ENCODE peak calls at places on chromosomes 12 and 14, in eight cellular contexts. One of them, this sample, is unnamed.

GRCh38 chr14:86402547-86402946 is 872.6 kb downstream of the FLRT2 start:
- DNase-seq in CD4-positive, CD25-positive, alpha-beta regulatory T cell: no peak
- DNase-seq in ovary: no peak
- DNase-seq in astrocyte: no peak
- DNase-seq in uterus: no peak
- DNase-seq in psoas muscle: no peak
- DNase-seq in tibial artery: no peak
- DNase-seq in neuronal stem cell: no peak
- DNase-seq in this sample: no peak

GRCh38 chr14:64704743-64705405 is 650 bp downstream of the PLEKHG3 start:
- DNase-seq in CD4-positive, CD25-positive, alpha-beta regulatory T cell: no peak
- DNase-seq in ovary: peak; percentile 70
- DNase-seq in astrocyte: no peak
- DNase-seq in uterus: peak; percentile 31
- DNase-seq in psoas muscle: peak; percentile 37
- DNase-seq in tibial artery: peak; percentile 46
- DNase-seq in neuronal stem cell: no peak
- DNase-seq in this sample: peak; percentile 75

GRCh38 chr14:36785511-36785910 is 123.9 kb downstream of the PAX9 start:
- DNase-seq in CD4-positive, CD25-positive, alpha-beta regulatory T cell: no peak
- DNase-seq in ovary: no peak
- DNase-seq in astrocyte: no peak
- DNase-seq in uterus: no peak
- DNase-seq in psoas muscle: no peak
- DNase-seq in tibial artery: no peak
- DNase-seq in neuronal stem cell: no peak
- DNase-seq in this sample: no peak

GRCh38 chr12:116879509-116880212 is 1.6 kb downstream of the HRK start:
- DNase-seq in CD4-positive, CD25-positive, alpha-beta regulatory T cell: no peak
- DNase-seq in ovary: no peak
- DNase-seq in astrocyte: no peak
- DNase-seq in uterus: no peak
- DNase-seq in psoas muscle: no peak
- DNase-seq in tibial artery: no peak
- DNase-seq in neuronal stem cell: no peak
- DNase-seq in this sample: no peak

GRCh38 chr12:30624009-30624408 is 71.7 kb downstream of the IPO8 start:
- DNase-seq in CD4-positive, CD25-positive, alpha-beta regulatory T cell: no peak
- DNase-seq in ovary: no peak
- DNase-seq in astrocyte: no peak
- DNase-seq in uterus: no peak
- DNase-seq in psoas muscle: no peak
- DNase-seq in tibial artery: no peak
- DNase-seq in neuronal stem cell: no peak
- DNase-seq in this sample: no peak

GRCh38 chr12:87303396-87304012 is 725.7 kb downstream of the C12orf50 start:
- DNase-seq in CD4-positive, CD25-positive, alpha-beta regulatory T cell: no peak
- DNase-seq in ovary: no peak
- DNase-seq in astrocyte: no peak
- DNase-seq in uterus: no peak
- DNase-seq in psoas muscle: no peak
- DNase-seq in tibial artery: no peak
- DNase-seq in neuronal stem cell: no peak
- DNase-seq in this sample: no peak

GRCh38 chr14:56004807-56005579 is 113.2 kb upstream of the PELI2 start:
- DNase-seq in CD4-positive, CD25-positive, alpha-beta regulatory T cell: no peak
- DNase-seq in ovary: peak; percentile 66
- DNase-seq in astrocyte: peak; percentile 90
- DNase-seq in uterus: peak; percentile 27
- DNase-seq in psoas muscle: no peak
- DNase-seq in tibial artery: peak; percentile 26
- DNase-seq in neuronal stem cell: no peak
- DNase-seq in this sample: no peak

GRCh38 chr12:94841904-94842610 is 161.4 kb downstream of the NDUFA12 start:
- DNase-seq in CD4-positive, CD25-positive, alpha-beta regulatory T cell: no peak
- DNase-seq in ovary: no peak
- DNase-seq in astrocyte: no peak
- DNase-seq in uterus: no peak
- DNase-seq in psoas muscle: no peak
- DNase-seq in tibial artery: no peak
- DNase-seq in neuronal stem cell: no peak
- DNase-seq in this sample: no peak

GRCh38 chr14:62662811-62663477 is 382.3 kb downstream of the KCNH5 start:
- DNase-seq in CD4-positive, CD25-positive, alpha-beta regulatory T cell: no peak
- DNase-seq in ovary: no peak
- DNase-seq in astrocyte: peak; percentile 30
- DNase-seq in uterus: no peak
- DNase-seq in psoas muscle: no peak
- DNase-seq in tibial artery: no peak
- DNase-seq in neuronal stem cell: no peak
- DNase-seq in this sample: no peak

GRCh38 chr14:68215628-68216027 is 396.0 kb downstream of the RAD51B start:
- DNase-seq in CD4-positive, CD25-positive, alpha-beta regulatory T cell: no peak
- DNase-seq in ovary: no peak
- DNase-seq in astrocyte: no peak
- DNase-seq in uterus: no peak
- DNase-seq in psoas muscle: no peak
- DNase-seq in tibial artery: no peak
- DNase-seq in neuronal stem cell: no peak
- DNase-seq in this sample: no peak

GRCh38 chr12:104602901-104603300 is 146.2 kb downstream of the CHST11 start:
- DNase-seq in CD4-positive, CD25-positive, alpha-beta regulatory T cell: no peak
- DNase-seq in ovary: no peak
- DNase-seq in astrocyte: no peak
- DNase-seq in uterus: no peak
- DNase-seq in psoas muscle: no peak
- DNase-seq in tibial artery: no peak
- DNase-seq in neuronal stem cell: no peak
- DNase-seq in this sample: no peak

GRCh38 chr14:104099096-104100041 is 13.9 kb downstream of the ASPG start:
- DNase-seq in CD4-positive, CD25-positive, alpha-beta regulatory T cell: no peak
- DNase-seq in ovary: no peak
- DNase-seq in astrocyte: no peak
- DNase-seq in uterus: no peak
- DNase-seq in psoas muscle: peak; percentile 5
- DNase-seq in tibial artery: no peak
- DNase-seq in neuronal stem cell: no peak
- DNase-seq in this sample: peak; percentile 42

GRCh38 chr12:11863478-11863906 is 207.2 kb upstream of the BCL2L14 start:
- DNase-seq in CD4-positive, CD25-positive, alpha-beta regulatory T cell: no peak
- DNase-seq in ovary: peak; percentile 70
- DNase-seq in astrocyte: peak; percentile 42
- DNase-seq in uterus: peak; percentile 49
- DNase-seq in psoas muscle: peak; percentile 33
- DNase-seq in tibial artery: peak; percentile 52
- DNase-seq in neuronal stem cell: no peak
- DNase-seq in this sample: no peak

GRCh38 chr12:11860026-11860425 is 210.6 kb downstream of the ETV6 start:
- DNase-seq in CD4-positive, CD25-positive, alpha-beta regulatory T cell: no peak
- DNase-seq in ovary: no peak
- DNase-seq in astrocyte: no peak
- DNase-seq in uterus: no peak
- DNase-seq in psoas muscle: no peak
- DNase-seq in tibial artery: no peak
- DNase-seq in neuronal stem cell: no peak
- DNase-seq in this sample: no peak

GRCh38 chr12:11862794-11863193 is 207.9 kb upstream of the BCL2L14 start:
- DNase-seq in CD4-positive, CD25-positive, alpha-beta regulatory T cell: no peak
- DNase-seq in ovary: no peak
- DNase-seq in astrocyte: peak; percentile 63
- DNase-seq in uterus: peak; percentile 61
- DNase-seq in psoas muscle: no peak
- DNase-seq in tibial artery: no peak
- DNase-seq in neuronal stem cell: no peak
- DNase-seq in this sample: no peak

GRCh38 chr12:11861864-11862600 is 208.7 kb upstream of the BCL2L14 start:
- DNase-seq in CD4-positive, CD25-positive, alpha-beta regulatory T cell: no peak
- DNase-seq in ovary: no peak
- DNase-seq in astrocyte: no peak
- DNase-seq in uterus: no peak
- DNase-seq in psoas muscle: no peak
- DNase-seq in tibial artery: no peak
- DNase-seq in neuronal stem cell: no peak
- DNase-seq in this sample: no peak

GRCh38 chr12:11861155-11861863 is 209.4 kb upstream of the BCL2L14 start:
- DNase-seq in CD4-positive, CD25-positive, alpha-beta regulatory T cell: no peak
- DNase-seq in ovary: no peak
- DNase-seq in astrocyte: no peak
- DNase-seq in uterus: no peak
- DNase-seq in psoas muscle: no peak
- DNase-seq in tibial artery: no peak
- DNase-seq in neuronal stem cell: no peak
- DNase-seq in this sample: no peak
- H3K27ac ChIP-seq in CD4-positive, CD25-positive, alpha-beta regulatory T cell: no peak overlapping the region
- H3K27ac ChIP-seq in ovary: no peak overlapping the region
- H3K27ac ChIP-seq in astrocyte: no peak overlapping the region
- H3K27ac ChIP-seq in uterus: peak overlapping the region; percentile 84
- H3K27ac ChIP-seq in psoas muscle: peak overlapping the region; percentile 81
- H3K27ac ChIP-seq in tibial artery: peak overlapping the region; percentile 78
- H3K27ac ChIP-seq in neuronal stem cell: peak overlapping the region; percentile 27
- H3K27ac ChIP-seq in this sample: no peak overlapping the region

DNA sequence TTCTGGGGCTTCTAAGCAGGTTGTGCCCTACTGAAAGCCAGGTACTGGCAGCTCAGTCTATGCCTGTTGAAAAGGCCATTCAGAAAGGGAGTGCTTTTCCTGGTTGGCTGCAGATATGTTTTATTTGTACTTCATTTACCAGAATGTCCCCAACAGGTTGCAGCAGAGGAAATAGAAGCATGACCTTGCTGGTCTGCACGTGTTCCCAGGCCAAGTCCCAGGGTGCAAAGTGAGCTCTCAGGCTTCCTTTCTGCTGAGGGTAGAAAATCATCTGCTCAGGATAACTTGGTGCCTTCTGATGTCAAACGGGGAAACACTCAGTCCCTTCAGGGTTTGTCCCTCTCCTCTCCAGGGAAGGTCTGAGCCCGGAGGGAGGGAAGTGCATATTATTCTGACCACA is 356.4 kb downstream of the BCL11B start:
- DNase-seq in CD4-positive, CD25-positive, alpha-beta regulatory T cell: no peak
- DNase-seq in ovary: no peak
- DNase-seq in astrocyte: no peak
- DNase-seq in uterus: no peak
- DNase-seq in psoas muscle: no peak
- DNase-seq in tibial artery: no peak
- DNase-seq in neuronal stem cell: no peak
- DNase-seq in this sample: no peak
- H3K4me3 ChIP-seq in CD4-positive, CD25-positive, alpha-beta regulatory T cell: no peak overlapping the region
- H3K4me3 ChIP-seq in ovary: no peak overlapping the region
- H3K4me3 ChIP-seq in astrocyte: no peak overlapping the region
- H3K4me3 ChIP-seq in uterus: no peak overlapping the region
- H3K4me3 ChIP-seq in psoas muscle: no peak overlapping the region
- H3K4me3 ChIP-seq in tibial artery: no peak overlapping the region
- H3K4me3 ChIP-seq in neuronal stem cell: no peak overlapping the region
- H3K4me3 ChIP-seq in this sample: no peak overlapping the region

DNA sequence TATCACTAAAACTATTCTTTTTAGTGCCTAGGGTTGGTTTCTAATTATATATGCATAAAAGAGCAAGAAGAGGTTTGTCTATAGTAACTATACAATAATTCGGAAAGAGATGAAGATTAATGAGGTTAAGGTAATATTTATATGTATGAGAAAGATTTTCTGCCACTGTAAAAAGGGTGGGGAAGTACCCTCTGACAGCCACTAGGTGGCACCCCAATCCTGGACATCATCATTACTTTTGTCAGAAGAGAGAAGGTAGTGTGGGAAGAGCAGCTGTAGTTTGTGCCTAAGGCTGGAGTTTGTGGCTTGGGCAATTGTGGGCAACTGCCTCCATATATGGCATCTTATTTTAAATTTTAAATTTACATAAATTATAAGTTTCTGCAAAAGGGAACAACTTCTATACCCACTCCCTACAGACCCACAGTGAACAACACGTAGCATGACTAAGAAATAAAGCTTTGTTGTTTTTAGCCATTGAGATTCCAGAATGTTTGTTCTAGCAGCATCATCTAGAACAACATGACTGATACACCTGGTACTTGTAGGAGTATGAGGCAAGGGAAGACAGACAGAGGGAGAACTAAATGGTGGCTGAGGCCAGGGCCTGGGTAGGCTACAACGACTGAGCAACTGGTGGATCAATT is 34.4 kb upstream of the SYCP3 start:
- DNase-seq in CD4-positive, CD25-positive, alpha-beta regulatory T cell: peak; percentile 46
- DNase-seq in ovary: peak; percentile 54
- DNase-seq in astrocyte: peak; percentile 29
- DNase-seq in uterus: peak; percentile 59
- DNase-seq in psoas muscle: peak; percentile 41
- DNase-seq in tibial artery: peak; percentile 51
- DNase-seq in neuronal stem cell: peak; percentile 43
- DNase-seq in this sample: peak; percentile 65
- H3K27ac ChIP-seq in CD4-positive, CD25-positive, alpha-beta regulatory T cell: no peak overlapping the region
- H3K27ac ChIP-seq in ovary: no peak overlapping the region
- H3K27ac ChIP-seq in astrocyte: no peak overlapping the region
- H3K27ac ChIP-seq in uterus: no peak overlapping the region
- H3K27ac ChIP-seq in psoas muscle: no peak overlapping the region
- H3K27ac ChIP-seq in tibial artery: no peak overlapping the region
- H3K27ac ChIP-seq in neuronal stem cell: no peak overlapping the region
- H3K27ac ChIP-seq in this sample: no peak overlapping the region

DNA sequence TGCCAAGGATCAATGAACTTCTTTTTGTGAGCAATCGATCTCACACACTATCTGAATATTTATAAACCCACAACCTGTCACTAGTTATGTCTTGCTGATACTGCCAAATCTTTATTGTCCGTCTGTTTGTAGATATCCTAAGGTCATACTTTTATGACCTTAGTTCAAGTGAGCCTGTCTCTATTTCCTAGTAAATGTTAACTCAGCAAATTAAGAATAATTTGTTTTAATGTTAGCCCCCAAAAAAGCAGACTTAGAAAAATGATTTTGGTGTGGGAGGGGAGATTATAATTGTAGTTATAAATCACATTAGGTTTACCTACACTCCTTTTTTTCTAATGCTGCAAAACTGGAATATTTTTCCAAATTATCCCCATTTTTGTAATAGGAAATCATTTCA is 9.4 kb downstream of the STYK1 start:
- DNase-seq in CD4-positive, CD25-positive, alpha-beta regulatory T cell: no peak
- DNase-seq in ovary: no peak
- DNase-seq in astrocyte: no peak
- DNase-seq in uterus: no peak
- DNase-seq in psoas muscle: no peak
- DNase-seq in tibial artery: no peak
- DNase-seq in neuronal stem cell: no peak
- DNase-seq in this sample: no peak
- H3K4me3 ChIP-seq in CD4-positive, CD25-positive, alpha-beta regulatory T cell: no peak overlapping the region
- H3K4me3 ChIP-seq in ovary: no peak overlapping the region
- H3K4me3 ChIP-seq in astrocyte: no peak overlapping the region
- H3K4me3 ChIP-seq in uterus: no peak overlapping the region
- H3K4me3 ChIP-seq in psoas muscle: no peak overlapping the region
- H3K4me3 ChIP-seq in tibial artery: no peak overlapping the region
- H3K4me3 ChIP-seq in neuronal stem cell: no peak overlapping the region
- H3K4me3 ChIP-seq in this sample: no peak overlapping the region